ENCODE peak calls at places on chromosomes 5 and 9, in five cellular contexts. Q, K, M, C and E are unnamed samples.

GRCh38 chr9:112556497-112557085 is 70.0 kb downstream of the KIAA1958 start:
- DNase-seq in Q (no peak), K (peak; percentile 14), M (no peak), C (no peak), E (peak; percentile 38)

GRCh38 chr9:89038354-89039091 is 47.3 kb downstream of the S1PR3 start:
- DNase-seq in Q (no peak), K (peak; percentile 97), M (peak; percentile 85), C (no peak), E (peak; percentile 96)

GRCh38 chr9:113355197-113355596 is 5.9 kb downstream of the BSPRY start:
- DNase-seq in Q (no peak), K (peak; percentile 38), M (no peak), C (no peak), E (peak; percentile 35)

GRCh38 chr5:160432815-160433214 is 11.2 kb downstream of the PTTG1 start:
- DNase-seq in Q (no peak), K (no peak), M (no peak), C (no peak), E (no peak)

GRCh38 chr5:33423018-33423630 is 17.6 kb upstream of the TARS1 start:
- DNase-seq in Q (no peak), K (peak; percentile 76), M (no peak), C (no peak), E (peak; percentile 67)

GRCh38 chr5:135457424-135458071 is 5.4 kb upstream of the TIFAB start:
- DNase-seq in Q (peak; percentile 26), K (peak; percentile 53), M (no peak), C (peak; percentile 65), E (peak; percentile 51)

GRCh38 chr9:130215341-130216119 is 43.3 kb downstream of the NCS1 start:
- DNase-seq in Q (no peak), K (peak; percentile 78), M (no peak), C (no peak), E (peak; percentile 32)

GRCh38 chr9:99294850-99295461 is 72.9 kb downstream of the SEC61B start:
- DNase-seq in Q (no peak), K (no peak), M (no peak), C (no peak), E (peak; percentile 4)

GRCh38 chr9:126198854-126199253 is 127.8 kb upstream of the MVB12B start:
- DNase-seq in Q (no peak), K (no peak), M (no peak), C (no peak), E (no peak)

GRCh38 chr9:108386859-108387384 is 468.9 kb downstream of the ACTL7B start:
- DNase-seq in Q (no peak), K (peak; percentile 51), M (peak; percentile 24), C (no peak), E (peak; percentile 64)

GRCh38 chr5:175353876-175354275 is 90.1 kb downstream of the DRD1 start:
- DNase-seq in Q (no peak), K (no peak), M (no peak), C (no peak), E (no peak)

GRCh38 chr9:27361401-27361953 is 64.5 kb upstream of the EQTN start:
- DNase-seq in Q (no peak), K (no peak), M (no peak), C (no peak), E (no peak)

GRCh38 chr9:6675268-6675667 is 29.7 kb upstream of the GLDC start:
- DNase-seq in Q (no peak), K (no peak), M (no peak), C (no peak), E (no peak)

GRCh38 chr5:16992006-16992405 is 55.9 kb upstream of the MYO10 start:
- DNase-seq in Q (no peak), K (peak; percentile 22), M (no peak), C (no peak), E (no peak)

GRCh38 chr9:97570899-97571298 is 62.3 kb downstream of the TSTD2 start:
- DNase-seq in Q (no peak), K (no peak), M (no peak), C (no peak), E (peak; percentile 22)

GRCh38 chr9:98172604-98173003 is 19.8 kb downstream of the CORO2A start:
- DNase-seq in Q (no peak), K (no peak), M (no peak), C (no peak), E (no peak)

GRCh38 chr5:124718376-124718775 is 28.1 kb downstream of the ZNF608 start:
- DNase-seq in Q (no peak), K (no peak), M (no peak), C (no peak), E (peak; percentile 15)

GRCh38 chr5:90529939-90530677 is 724 bp upstream of the LYSMD3 start:
- DNase-seq in Q (peak; percentile 75), K (peak; percentile 82), M (peak; percentile 52), C (peak; percentile 74), E (peak; percentile 85)

GRCh38 chr9:33852216-33852826 is 35.4 kb downstream of the UBE2R2 start:
- DNase-seq in Q (peak; percentile 64), K (peak; percentile 64), M (no peak), C (peak; percentile 61), E (peak; percentile 66)

GRCh38 chr9:33885948-33886347 is 69.0 kb downstream of the UBE2R2 start:
- DNase-seq in Q (no peak), K (no peak), M (no peak), C (no peak), E (no peak)

GRCh38 chr9:34997375-34997774 is 7.8 kb downstream of the DNAJB5 start:
- DNase-seq in Q (no peak), K (no peak), M (no peak), C (no peak), E (no peak)

GRCh38 chr5:77644443-77645157 is 6.1 kb upstream of the OTP start:
- DNase-seq in Q (no peak), K (no peak), M (no peak), C (no peak), E (no peak)

GRCh38 chr5:131640043-131640856 is 5.2 kb upstream of the RAPGEF6 start:
- DNase-seq in Q (no peak), K (peak; percentile 42), M (no peak), C (no peak), E (peak; percentile 72)

DNA sequence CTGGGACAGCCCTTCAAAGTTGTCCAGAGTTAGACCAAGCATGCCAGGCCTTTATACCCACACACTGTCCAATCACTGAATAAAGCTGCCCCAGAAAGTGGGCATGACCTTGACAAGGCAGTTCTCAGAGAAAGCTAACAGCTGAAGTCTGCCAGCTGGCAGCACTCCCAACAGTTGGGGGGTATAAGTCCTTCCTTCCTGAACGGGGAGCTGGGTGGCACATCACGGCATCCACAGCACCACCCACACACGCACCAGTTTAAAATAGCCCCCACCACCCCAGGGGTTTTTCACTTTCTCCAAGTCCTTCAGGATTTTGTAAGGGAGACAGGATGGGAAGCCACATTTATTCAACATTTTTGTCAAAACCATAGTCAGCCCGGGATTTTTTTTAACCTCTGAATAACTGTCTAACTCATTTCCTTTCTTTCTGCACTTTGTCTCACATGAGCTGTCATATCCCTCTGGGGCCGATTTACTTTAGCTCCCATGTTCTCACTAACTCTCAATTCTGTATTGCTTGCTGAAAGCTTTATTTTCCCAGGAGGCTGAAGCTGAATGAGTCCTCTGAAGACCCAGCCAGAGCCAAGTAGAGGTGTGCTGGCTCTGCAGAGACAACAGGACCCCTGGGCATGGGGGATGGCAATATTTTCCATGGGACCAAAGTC is 15.4 kb downstream of the FAM81B start:
- DNase-seq in Q (no peak), K (peak; percentile 35), M (no peak), C (no peak), E (peak; percentile 35)
- TF ChIP-seq CTCF in Q (no peak), K (no peak), M (no peak), C (no peak), E (no peak)

DNA sequence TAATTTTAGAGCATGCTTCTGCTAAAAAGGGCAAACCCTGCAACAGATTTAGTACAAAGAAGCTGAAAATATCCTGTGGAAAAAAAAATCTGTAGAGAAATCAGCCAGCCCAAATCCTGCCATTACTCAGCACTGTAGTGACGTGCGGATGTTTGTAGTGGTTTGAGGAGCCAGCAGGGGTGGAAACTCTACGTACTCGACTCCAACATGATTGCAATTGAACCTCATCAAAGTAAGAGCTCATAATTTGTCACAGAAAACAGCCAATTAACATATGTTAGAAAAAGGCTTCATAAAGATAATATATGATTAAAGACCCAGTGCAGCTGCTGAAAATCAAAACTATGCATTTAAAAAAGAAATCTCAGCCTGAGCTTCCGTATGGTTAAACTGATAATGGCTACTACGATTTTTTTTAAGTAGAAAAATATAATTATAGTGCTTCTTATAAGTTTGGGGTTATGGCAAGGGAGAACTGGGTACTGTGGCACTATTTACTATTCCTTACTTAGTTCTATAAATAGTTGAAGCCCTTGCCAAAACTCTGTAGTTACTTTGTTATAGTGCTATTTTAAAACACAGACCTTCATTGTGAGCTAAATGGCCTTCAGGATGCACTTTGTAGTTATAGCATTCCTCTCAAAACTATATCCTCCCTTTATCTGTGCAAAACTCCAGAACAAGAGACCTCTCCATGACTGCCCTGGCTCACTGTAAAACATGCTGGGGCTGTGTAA is 49.4 kb downstream of the MEF2C start:
- DNase-seq in Q (peak; percentile 66), K (peak; percentile 89), M (no peak), C (no peak), E (peak; percentile 87)
- H3K4me3 ChIP-seq in Q (no peak overlapping the region), K (peak overlapping the region; percentile 25), M (peak overlapping the region; percentile 12), C (no peak overlapping the region), E (no peak overlapping the region)

GRCh38 chr9:28648723-28649122 is 1075.4 kb upstream of the C9orf72 start:
- DNase-seq in Q (no peak), K (no peak), M (no peak), C (no peak), E (no peak)

GRCh38 chr9:28651050-28651722 is 1077.9 kb upstream of the C9orf72 start:
- DNase-seq in Q (no peak), K (no peak), M (no peak), C (no peak), E (no peak)

GRCh38 chr9:28650327-28650726 is 1077.0 kb upstream of the C9orf72 start:
- DNase-seq in Q (no peak), K (no peak), M (no peak), C (no peak), E (no peak)
- TF ChIP-seq CTCF in Q (no peak), K (no peak), M (no peak), C (no peak), E (no peak)

GRCh38 chr5:172697123-172698121 is 56.4 kb downstream of the NEURL1B start:
- DNase-seq in Q (peak; percentile 92), K (peak; percentile 88), M (peak; percentile 63), C (peak; percentile 91), E (peak; percentile 90)

GRCh38 chr5:172694541-172694940 is 53.5 kb downstream of the NEURL1B start:
- DNase-seq in Q (no peak), K (no peak), M (no peak), C (no peak), E (no peak)

GRCh38 chr5:172694061-172694460 is 53.0 kb downstream of the NEURL1B start:
- DNase-seq in Q (no peak), K (no peak), M (no peak), C (no peak), E (no peak)

GRCh38 chr5:172695431-172696054 is 54.5 kb downstream of the NEURL1B start:
- DNase-seq in Q (no peak), K (no peak), M (no peak), C (no peak), E (no peak)

DNA sequence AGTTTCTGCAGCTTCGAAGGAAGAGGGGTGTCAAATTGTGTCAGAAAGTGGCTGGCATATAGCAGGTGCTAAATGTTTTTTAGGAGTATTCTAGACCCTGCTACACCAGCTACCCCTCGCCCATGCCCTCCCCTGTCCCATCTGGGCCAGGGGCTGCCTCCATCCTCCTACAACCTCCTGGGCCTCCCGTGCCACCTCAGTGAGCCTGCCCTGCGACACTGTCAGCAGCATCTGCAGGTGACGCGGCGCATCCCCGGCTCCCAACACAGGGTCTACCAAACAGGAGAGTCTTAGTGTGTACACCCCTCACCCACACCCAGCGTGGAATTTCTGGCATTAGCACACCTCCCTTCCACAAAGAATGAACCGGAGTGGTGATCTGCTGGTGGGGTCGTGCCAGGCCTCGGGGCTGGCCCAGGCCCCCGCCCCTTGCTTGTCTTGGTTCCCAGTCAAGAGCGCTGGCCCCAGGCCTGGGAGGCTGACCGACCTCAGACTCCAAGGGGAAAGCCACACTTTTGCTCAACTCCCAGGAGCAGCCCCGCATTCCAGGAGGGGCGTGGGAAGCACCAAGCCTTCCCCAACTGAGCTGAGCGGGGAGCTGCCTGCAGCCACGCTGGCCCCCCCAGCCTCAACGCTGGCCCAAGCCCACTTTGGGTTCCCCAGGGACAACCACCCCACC is 55.2 kb downstream of the NEURL1B start:
- DNase-seq in Q (peak; percentile 59), K (no peak), M (no peak), C (no peak), E (no peak)
- H3K4me3 ChIP-seq in Q (peak overlapping the region; percentile 48), K (no peak overlapping the region), M (no peak overlapping the region), C (no peak overlapping the region), E (no peak overlapping the region)